ENCODE peak calls at places on chromosomes 12 and 14, in seven cellular contexts. A is cardiac muscle cell, Y is pancreas, U is SK-N-SH, I is hepatocyte, K is heart right ventricle, J is mesenchymal stem cell. T is an unnamed sample. For H3K4me1, the result is how much of the 10 kb centered on the place peaks cover.

GRCh38 chr12:15540469-15540872 is 218.2 kb downstream of the PTPRO start:
- DNase-seq in A (peak), Y (no peak), U (no peak), I (no peak), K (no peak), J (peak), T (no peak)

GRCh38 chr12:43132291-43132690 is 419.7 kb downstream of the ADAMTS20 start:
- DNase-seq in A (no peak), Y (no peak), U (no peak), I (no peak), K (no peak), J (no peak), T (no peak)

GRCh38 chr14:68634346-68634745 is 158.5 kb downstream of the ZFP36L1 start:
- DNase-seq in A (no peak), Y (no peak), U (no peak), I (no peak), K (no peak), J (no peak), T (no peak)

GRCh38 chr14:106877527-106877926 is 1351.1 kb downstream of the TMEM121 start:
- DNase-seq in A (no peak), Y (no peak), U (no peak), I (no peak), K (no peak), J (no peak), T (no peak)

GRCh38 chr14:75854247-75854799 is 127.5 kb downstream of the TGFB3 start:
- DNase-seq in A (no peak), Y (no peak), U (no peak), I (no peak), K (no peak), J (no peak), T (no peak)

GRCh38 chr12:103832048-103832798 is 8.8 kb downstream of the NT5DC3 start:
- DNase-seq in A (no peak), Y (no peak), U (no peak), I (no peak), K (no peak), J (no peak), T (no peak)

GRCh38 chr14:22333408-22334274 is 255.4 kb downstream of the DAD1 start:
- DNase-seq in A (peak), Y (no peak), U (no peak), I (peak), K (no peak), J (peak), T (peak)

GRCh38 chr14:54637829-54638446 is 71.0 kb downstream of the SAMD4A start:
- DNase-seq in A (peak), Y (no peak), U (no peak), I (peak), K (no peak), J (peak), T (peak)

GRCh38 chr12:4214912-4215861 is 58.4 kb upstream of the CCND2 start:
- DNase-seq in A (peak), Y (no peak), U (no peak), I (no peak), K (peak), J (no peak), T (no peak)

GRCh38 chr12:40107803-40108620 is 2.1 kb upstream of the SLC2A13 start:
- DNase-seq in A (peak), Y (no peak), U (no peak), I (no peak), K (no peak), J (no peak), T (no peak)

GRCh38 chr12:67070307-67070600 is 198.9 kb upstream of the CAND1 start:
- DNase-seq in A (no peak), Y (no peak), U (peak), I (no peak), K (no peak), J (no peak), T (no peak)

GRCh38 chr14:45990252-45990651 is 661.3 kb downstream of the RPL10L start:
- DNase-seq in A (no peak), Y (no peak), U (no peak), I (no peak), K (no peak), J (peak), T (no peak)

GRCh38 chr12:109892748-109893147 is 7.3 kb upstream of the TCHP start:
- DNase-seq in A (no peak), Y (no peak), U (no peak), I (no peak), K (no peak), J (no peak), T (no peak)
- H3K4me1 ChIP-seq in A (under half), Y (under half), U (under half), I (under half), K (under half), J (under half), T (under half)

GRCh38 chr14:35403085-35403396 is 1.5 kb downstream of the NFKBIA start:
- DNase-seq in A (peak), Y (peak), U (no peak), I (peak), K (peak), J (no peak), T (no peak)

GRCh38 chr14:35401853-35402252 is 2.7 kb downstream of the NFKBIA start:
- DNase-seq in A (peak), Y (no peak), U (no peak), I (no peak), K (peak), J (no peak), T (no peak)

GRCh38 chr14:35401422-35401729 is 3.2 kb downstream of the NFKBIA start:
- DNase-seq in A (no peak), Y (no peak), U (no peak), I (no peak), K (no peak), J (no peak), T (no peak)

GRCh38 chr14:35403397-35404245 is 928 bp downstream of the NFKBIA start:
- DNase-seq in A (peak), Y (peak), U (peak), I (peak), K (peak), J (peak), T (peak)

DNA sequence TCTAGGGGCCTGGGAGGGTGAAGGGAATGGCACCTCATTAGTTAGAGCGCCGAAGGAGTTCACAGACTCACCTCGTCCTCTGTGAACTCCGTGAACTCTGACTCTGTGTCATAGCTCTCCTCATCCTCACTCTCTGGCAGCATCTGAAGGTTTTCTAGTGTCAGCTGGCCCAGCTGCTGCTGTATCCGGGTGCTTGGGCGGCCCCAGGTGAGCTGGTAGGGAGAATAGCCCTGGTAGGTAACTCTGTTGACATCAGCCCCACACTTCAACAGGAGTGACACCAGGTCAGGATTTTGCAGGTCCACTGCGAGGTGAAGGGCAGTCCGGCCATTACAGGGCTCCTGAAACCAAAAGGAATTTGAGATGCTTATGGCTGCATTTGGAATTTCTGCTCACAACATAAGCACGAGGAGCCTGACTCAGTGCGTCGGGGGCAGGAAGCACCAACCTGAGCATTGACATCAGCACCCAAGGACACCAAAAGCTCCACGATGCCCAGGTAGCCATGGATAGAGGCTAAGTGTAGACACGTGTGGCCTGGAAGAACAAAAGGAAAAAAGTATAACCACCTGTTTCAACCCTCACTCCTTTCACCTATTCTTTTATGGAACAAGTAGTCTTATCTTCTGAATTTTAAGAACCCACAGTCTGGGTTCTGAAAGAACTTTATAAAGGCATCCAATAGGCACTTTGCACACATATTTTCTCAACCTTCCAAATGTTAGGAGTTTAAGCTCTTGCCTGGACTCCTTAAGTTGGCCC is 2.0 kb downstream of the NFKBIA start:
- DNase-seq in A (no peak), Y (no peak), U (no peak), I (no peak), K (no peak), J (peak), T (no peak)
- H3K4me1 ChIP-seq in A (under half), Y (under half), U (under half), I (under half), K (half or more), J (under half), T (under half)

GRCh38 chr12:124391340-124392261 is 96.7 kb downstream of the RFLNA start:
- DNase-seq in A (no peak), Y (no peak), U (no peak), I (no peak), K (peak), J (peak), T (no peak)

GRCh38 chr12:124392271-124392990 is 97.5 kb downstream of the RFLNA start:
- DNase-seq in A (no peak), Y (no peak), U (peak), I (no peak), K (no peak), J (peak), T (no peak)

GRCh38 chr12:124393831-124394230 is 98.9 kb downstream of the RFLNA start:
- DNase-seq in A (no peak), Y (no peak), U (no peak), I (no peak), K (no peak), J (no peak), T (no peak)

GRCh38 chr12:124394462-124395128 is 99.7 kb downstream of the RFLNA start:
- DNase-seq in A (peak), Y (no peak), U (no peak), I (no peak), K (no peak), J (no peak), T (no peak)

DNA sequence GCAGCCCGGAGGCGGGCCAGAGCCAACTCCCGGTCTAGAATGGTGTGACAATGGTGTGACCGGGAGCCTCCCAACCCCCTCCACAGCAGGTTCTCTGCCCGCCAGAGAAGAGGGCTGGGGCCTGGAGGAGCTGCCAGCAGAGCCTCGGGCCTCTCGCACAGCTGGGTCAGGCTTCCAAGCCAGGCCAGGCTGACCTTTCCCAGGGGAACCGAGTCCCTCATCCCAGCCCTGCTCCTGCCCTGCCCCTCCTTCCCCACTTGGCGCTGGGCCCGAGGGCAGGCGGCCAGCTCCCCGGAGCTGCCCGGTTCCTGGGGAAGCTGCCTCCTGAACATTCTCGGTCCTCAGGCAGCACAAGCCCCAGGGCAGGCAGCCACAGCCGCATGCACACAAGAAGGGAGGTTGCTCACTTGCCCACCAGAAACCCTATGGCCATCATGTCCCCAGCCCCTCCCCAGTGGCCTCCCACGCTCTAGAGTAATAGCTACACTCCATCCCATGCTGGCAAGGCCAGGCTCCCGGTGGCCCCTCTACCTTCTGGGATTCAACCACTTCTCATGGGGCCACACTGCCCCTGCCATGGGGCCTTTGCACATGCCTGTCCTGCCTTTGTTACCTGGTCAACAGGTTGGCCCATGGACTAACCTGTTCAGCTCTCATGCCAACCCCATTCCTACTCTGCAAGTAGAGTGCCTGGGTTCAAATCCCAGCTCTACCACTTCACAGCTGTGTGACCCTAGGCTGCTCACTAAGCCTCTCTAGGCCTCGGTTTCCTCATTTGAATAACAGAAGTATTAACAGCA is 98.3 kb downstream of the RFLNA start:
- DNase-seq in A (peak), Y (peak), U (peak), I (peak), K (peak), J (peak), T (no peak)
- H3K4me1 ChIP-seq in A (under half), Y (under half), U (half or more), I (under half), K (half or more), J (half or more), T (under half)

GRCh38 chr12:75953312-75953906 is 78.2 kb downstream of the PHLDA1 start:
- DNase-seq in A (peak), Y (no peak), U (no peak), I (peak), K (no peak), J (peak), T (no peak)
- H3K4me1 ChIP-seq in A (under half), Y (under half), U (under half), I (under half), K (under half), J (under half), T (under half)

GRCh38 chr14:73762375-73762822 is 48.2 kb upstream of the PNMA1 start:
- DNase-seq in A (no peak), Y (no peak), U (no peak), I (peak), K (no peak), J (peak), T (no peak)

GRCh38 chr14:73761621-73762355 is 47.6 kb upstream of the PNMA1 start:
- DNase-seq in A (no peak), Y (peak), U (no peak), I (no peak), K (no peak), J (peak), T (no peak)

GRCh38 chr14:73764881-73765280 is 50.7 kb upstream of the PNMA1 start:
- DNase-seq in A (peak), Y (peak), U (no peak), I (no peak), K (peak), J (no peak), T (no peak)

GRCh38 chr14:73763396-73763795 is 49.2 kb upstream of the PNMA1 start:
- DNase-seq in A (no peak), Y (peak), U (no peak), I (peak), K (no peak), J (no peak), T (no peak)

GRCh38 chr14:73764406-73764805 is 50.2 kb upstream of the PNMA1 start:
- DNase-seq in A (peak), Y (no peak), U (no peak), I (no peak), K (no peak), J (peak), T (no peak)
- H3K4me1 ChIP-seq in A (under half), Y (under half), U (under half), I (under half), K (half or more), J (under half), T (under half)

GRCh38 chr12:31745242-31745641 is 16.4 kb upstream of the AMN1 start:
- DNase-seq in A (no peak), Y (no peak), U (no peak), I (no peak), K (no peak), J (no peak), T (no peak)
- H3K4me1 ChIP-seq in A (under half), Y (under half), U (under half), I (under half), K (under half), J (under half), T (under half)

GRCh38 chr12:123634142-123634561 is 523 bp downstream of the GTF2H3 start:
- DNase-seq in A (no peak), Y (no peak), U (no peak), I (no peak), K (no peak), J (no peak), T (no peak)
- H3K4me1 ChIP-seq in A (under half), Y (under half), U (under half), I (under half), K (under half), J (under half), T (under half)

DNA sequence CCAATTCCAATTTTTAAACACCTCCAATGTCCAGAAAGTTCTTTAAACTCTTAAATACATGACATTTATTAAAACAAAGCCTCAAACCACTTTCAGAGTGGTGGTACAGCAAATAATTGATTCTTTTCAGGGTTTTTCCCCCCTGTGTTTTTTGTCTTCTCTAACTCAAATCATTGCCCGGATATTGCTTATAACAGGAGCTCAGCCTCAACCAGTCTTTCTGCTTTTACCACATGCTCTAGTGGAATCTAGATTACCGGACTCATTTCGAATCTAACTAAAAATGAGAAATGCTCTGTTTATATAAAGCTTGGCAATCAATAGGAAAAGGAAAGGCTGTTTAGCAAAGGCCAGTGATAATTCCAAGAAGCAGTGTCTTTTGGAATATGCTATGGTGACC is 161.5 kb downstream of the ETV6 start:
- DNase-seq in A (no peak), Y (no peak), U (no peak), I (no peak), K (no peak), J (no peak), T (no peak)
- H3K4me1 ChIP-seq in A (under half), Y (under half), U (under half), I (under half), K (half or more), J (under half), T (under half)

GRCh38 chr12:27619308-27619707 is 76.9 kb upstream of the REP15 start:
- DNase-seq in A (peak), Y (no peak), U (no peak), I (peak), K (no peak), J (peak), T (no peak)
- H3K4me1 ChIP-seq in A (under half), Y (under half), U (half or more), I (under half), K (half or more), J (under half), T (under half)

DNA sequence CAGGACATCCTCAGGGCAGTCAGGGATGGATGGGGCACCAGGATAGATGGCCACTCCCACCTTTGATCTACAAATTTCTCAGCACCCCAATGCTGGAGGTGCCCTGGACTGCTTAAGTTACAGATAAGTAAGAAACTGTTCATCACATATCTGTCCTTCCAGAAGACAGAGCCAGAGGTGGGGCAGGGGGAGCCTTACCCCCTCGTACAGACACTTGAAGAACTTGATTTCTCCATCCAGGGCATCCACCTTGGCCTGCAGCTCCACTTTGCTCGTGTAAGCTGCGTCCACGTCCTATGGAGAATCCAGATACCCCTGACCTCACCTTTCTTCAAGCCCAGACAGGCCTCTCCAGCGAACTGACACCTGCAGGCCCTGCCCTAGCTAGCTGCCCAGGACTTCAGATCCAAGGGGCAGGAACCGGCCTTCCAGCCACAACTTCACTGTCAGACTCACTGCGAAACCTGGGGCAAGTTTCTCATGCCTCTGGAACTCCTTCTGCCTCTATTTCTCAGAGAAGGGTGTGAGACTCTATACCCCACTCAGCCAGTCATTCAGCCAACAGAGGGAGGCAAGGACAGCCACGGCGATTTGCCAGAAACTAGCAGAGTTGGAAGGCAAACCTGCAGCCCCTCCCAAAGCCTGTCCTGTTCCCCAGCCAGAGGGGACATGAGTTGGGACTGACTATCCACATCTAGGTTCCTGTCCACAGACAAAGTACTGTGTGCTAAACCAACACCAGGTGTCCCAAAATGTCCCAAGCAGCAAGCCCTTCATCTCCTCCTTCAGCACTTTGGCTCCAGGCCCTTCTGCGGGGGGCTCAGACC is 3.8 kb downstream of the KRT73 start:
- DNase-seq in A (no peak), Y (no peak), U (no peak), I (no peak), K (no peak), J (no peak), T (no peak)
- H3K4me1 ChIP-seq in A (under half), Y (under half), U (under half), I (under half), K (under half), J (under half), T (under half)